ENCODE peak calls at places on chromosomes 11 and 22, in five cellular contexts. Q is GM20000, X is choroid plexus epithelial cell, B is neural crest cell, T is WTC11. N is an unnamed sample.

GRCh38 chr22:44711236-44711560 is 9.2 kb downstream of the PRR5 start:
- DNase-seq in Q (no peak), X (no peak), B (no peak), T (no peak), N (no peak)

GRCh38 chr11:64388911-64389310 is 29.9 kb downstream of the RPS6KA4 start:
- DNase-seq in Q (no peak), X (no peak), B (no peak), T (no peak), N (no peak)

GRCh38 chr11:73269353-73270088 is 2.6 kb upstream of the P2RY6 start:
- DNase-seq in Q (no peak), X (no peak), B (no peak), T (no peak), N (peak)

GRCh38 chr11:71102251-71102995 is 150.0 kb downstream of the SHANK2 start:
- DNase-seq in Q (no peak), X (no peak), B (no peak), T (no peak), N (no peak)

GRCh38 chr11:69888671-69889076 is 69.5 kb upstream of the FGF3 start:
- DNase-seq in Q (peak), X (peak), B (peak), T (peak), N (peak)

GRCh38 chr11:107018902-107019493 is 722 bp upstream of the GUCY1A2 start:
- DNase-seq in Q (peak), X (peak), B (peak), T (peak), N (peak)

GRCh38 chr11:134950692-134951304 is 538.8 kb upstream of the B3GAT1 start:
- DNase-seq in Q (no peak), X (peak), B (no peak), T (no peak), N (no peak)

GRCh38 chr11:100734743-100735527 is 47.8 kb downstream of the ARHGAP42 start:
- DNase-seq in Q (no peak), X (peak), B (no peak), T (no peak), N (no peak)

GRCh38 chr11:76810151-76810853 is 27.1 kb downstream of the TSKU start:
- DNase-seq in Q (no peak), X (peak), B (peak), T (no peak), N (peak)

GRCh38 chr11:117842131-117842941 is 17.8 kb upstream of the FXYD2 start:
- DNase-seq in Q (no peak), X (no peak), B (no peak), T (no peak), N (peak)

GRCh38 chr22:44143117-44143495 is 37.6 kb upstream of the PARVG start:
- DNase-seq in Q (no peak), X (no peak), B (no peak), T (no peak), N (no peak)

GRCh38 chr22:26585104-26585790 is 4.7 kb downstream of the TPST2 start:
- DNase-seq in Q (no peak), X (peak), B (no peak), T (no peak), N (no peak)

GRCh38 chr11:36455658-36456111 is 54.4 kb downstream of the TRAF6 start:
- DNase-seq in Q (no peak), X (peak), B (peak), T (no peak), N (peak)

GRCh38 chr11:78651923-78652602 is 77.4 kb upstream of the NARS2 start:
- DNase-seq in Q (no peak), X (no peak), B (no peak), T (no peak), N (no peak)

GRCh38 chr22:50340157-50340879 is 2.8 kb upstream of the PPP6R2 start:
- DNase-seq in Q (no peak), X (peak), B (no peak), T (no peak), N (no peak)

GRCh38 chr11:17887779-17888178 is 125.1 kb downstream of the SERGEF start:
- DNase-seq in Q (no peak), X (peak), B (no peak), T (peak), N (no peak)

GRCh38 chr11:125062931-125063428 is at the start of gene SLC37A2:
- DNase-seq in Q (peak), X (peak), B (peak), T (peak), N (peak)

GRCh38 chr11:57283231-57283990 is 41.3 kb downstream of the TNKS1BP1 start:
- DNase-seq in Q (no peak), X (no peak), B (no peak), T (peak), N (no peak)

GRCh38 chr11:119975561-119976152 is 162.3 kb downstream of the TRIM29 start:
- DNase-seq in Q (no peak), X (no peak), B (no peak), T (peak), N (no peak)

GRCh38 chr11:14971865-14972580 is at the start of gene CALCA:
- DNase-seq in Q (no peak), X (no peak), B (no peak), T (peak), N (no peak)

DNA sequence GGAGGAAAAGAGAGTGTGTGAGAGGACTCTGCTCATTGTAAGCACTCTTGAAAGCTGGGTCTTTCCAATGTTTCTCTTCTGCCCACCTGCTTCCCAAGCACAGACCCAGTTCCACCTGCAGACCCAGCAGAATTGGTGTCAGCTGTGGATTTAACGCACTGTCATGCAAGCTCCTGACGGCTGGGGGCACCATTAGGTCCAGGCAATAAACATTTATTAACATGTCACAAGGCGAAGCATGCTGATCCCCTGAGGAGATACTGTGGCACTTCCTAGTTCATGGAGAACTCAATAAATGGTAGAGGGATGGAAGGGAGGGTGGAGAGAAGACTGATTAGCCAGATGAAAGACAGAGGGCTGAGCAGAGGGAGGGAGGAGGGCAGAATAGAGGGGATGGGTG is 68.3 kb upstream of the TSPAN18 start:
- DNase-seq in Q (peak), X (peak), B (no peak), T (peak), N (no peak)
- TF ChIP-seq CTCF in Q (peak), X (peak), B (peak), T (no peak), N (peak)

GRCh38 chr11:47131136-47131535 is 45.5 kb downstream of the ARFGAP2 start:
- DNase-seq in Q (no peak), X (no peak), B (no peak), T (no peak), N (no peak)

GRCh38 chr11:47125083-47125482 is 51.6 kb downstream of the ARFGAP2 start:
- DNase-seq in Q (no peak), X (no peak), B (no peak), T (no peak), N (no peak)

GRCh38 chr11:47130541-47130940 is 46.1 kb downstream of the ARFGAP2 start:
- DNase-seq in Q (no peak), X (no peak), B (no peak), T (no peak), N (no peak)

GRCh38 chr11:47124675-47125074 is 52.0 kb downstream of the ARFGAP2 start:
- DNase-seq in Q (no peak), X (no peak), B (no peak), T (no peak), N (no peak)

DNA sequence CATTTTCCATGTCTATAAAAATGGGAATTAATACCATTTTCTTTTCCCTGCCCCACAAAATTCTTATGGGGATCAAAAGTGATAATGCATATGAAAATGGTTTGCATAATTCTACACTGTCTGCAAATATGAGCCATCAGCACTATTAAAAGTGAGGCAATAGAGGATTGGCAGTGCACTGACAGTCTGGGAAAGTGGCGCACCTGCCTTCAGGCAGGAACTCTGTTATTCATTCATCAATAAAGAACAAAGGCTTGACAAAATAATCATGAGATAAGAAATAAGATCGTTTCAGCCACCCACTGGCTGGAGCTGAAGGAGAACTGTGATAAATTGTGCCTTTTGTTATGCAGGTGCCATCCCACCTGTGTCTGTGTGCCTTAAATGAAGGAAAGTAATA is 49.5 kb downstream of the ARFGAP2 start:
- DNase-seq in Q (no peak), X (no peak), B (no peak), T (no peak), N (no peak)
- TF ChIP-seq CTCF in Q (no peak), X (no peak), B (no peak), T (no peak), N (no peak)

GRCh38 chr11:111531156-111531555 is 9.4 kb upstream of the LAYN start:
- DNase-seq in Q (no peak), X (no peak), B (no peak), T (no peak), N (no peak)

GRCh38 chr11:111530091-111530490 is 10.4 kb upstream of the LAYN start:
- DNase-seq in Q (no peak), X (peak), B (no peak), T (no peak), N (no peak)

GRCh38 chr11:111527279-111527678 is 12.7 kb downstream of the HOATZ start:
- DNase-seq in Q (no peak), X (no peak), B (no peak), T (no peak), N (no peak)

GRCh38 chr11:111526501-111526900 is 11.9 kb downstream of the HOATZ start:
- DNase-seq in Q (no peak), X (peak), B (no peak), T (no peak), N (no peak)

DNA sequence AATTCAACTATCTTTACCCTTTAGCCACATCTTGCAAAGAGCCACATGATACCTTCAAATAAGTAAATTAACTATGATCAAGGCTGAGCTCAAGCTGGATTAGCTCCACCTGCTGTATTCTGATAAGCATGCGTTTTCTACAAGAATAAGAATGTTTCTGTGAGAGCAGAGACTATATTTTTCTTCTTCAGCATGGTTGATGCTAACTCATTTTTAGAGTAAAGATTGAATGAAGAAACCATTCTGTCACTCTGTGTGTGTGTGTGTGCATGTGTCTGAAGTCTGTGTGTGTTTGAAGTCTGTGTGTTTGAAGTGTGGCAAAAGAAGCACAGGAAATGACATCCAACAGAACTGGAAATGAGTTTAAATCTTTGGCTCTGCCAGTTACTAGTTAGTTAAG is 12.0 kb upstream of the LAYN start:
- DNase-seq in Q (no peak), X (no peak), B (no peak), T (no peak), N (no peak)
- TF ChIP-seq CTCF in Q (no peak), X (peak), B (no peak), T (no peak), N (no peak)

GRCh38 chr11:129230006-129230405 is 37.9 kb upstream of the ARHGAP32 start:
- DNase-seq in Q (no peak), X (peak), B (no peak), T (no peak), N (no peak)
- TF ChIP-seq CTCF in Q (no peak), X (no peak), B (no peak), T (no peak), N (no peak)

GRCh38 chr22:27990879-27991278 is 71.8 kb upstream of the PITPNB start:
- DNase-seq in Q (peak), X (peak), B (peak), T (peak), N (no peak)
- TF ChIP-seq CTCF in Q (peak), X (peak), B (peak), T (peak), N (peak)

DNA sequence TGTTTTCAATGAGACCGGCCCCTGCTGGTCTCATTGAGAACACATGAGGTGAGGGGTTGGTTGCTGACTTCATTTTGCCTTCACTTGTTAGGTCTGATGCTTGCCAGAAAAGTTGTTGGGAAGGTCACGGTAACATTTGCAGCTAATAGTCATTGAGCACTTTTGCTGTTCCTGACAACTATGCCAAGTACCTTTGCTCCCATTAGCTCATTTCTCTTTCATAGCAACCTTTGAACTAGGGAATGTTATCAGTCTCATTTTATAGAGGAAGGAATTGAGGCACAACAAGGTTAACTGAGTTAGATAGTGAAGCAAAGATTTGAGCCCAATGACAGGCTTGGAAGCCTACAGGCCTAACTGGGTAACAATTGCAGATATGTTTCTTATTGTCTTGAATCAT is 195.4 kb upstream of the LARGE1 start:
- DNase-seq in Q (no peak), X (no peak), B (no peak), T (no peak), N (no peak)
- TF ChIP-seq CTCF in Q (no peak), X (no peak), B (no peak), T (no peak), N (no peak)

DNA sequence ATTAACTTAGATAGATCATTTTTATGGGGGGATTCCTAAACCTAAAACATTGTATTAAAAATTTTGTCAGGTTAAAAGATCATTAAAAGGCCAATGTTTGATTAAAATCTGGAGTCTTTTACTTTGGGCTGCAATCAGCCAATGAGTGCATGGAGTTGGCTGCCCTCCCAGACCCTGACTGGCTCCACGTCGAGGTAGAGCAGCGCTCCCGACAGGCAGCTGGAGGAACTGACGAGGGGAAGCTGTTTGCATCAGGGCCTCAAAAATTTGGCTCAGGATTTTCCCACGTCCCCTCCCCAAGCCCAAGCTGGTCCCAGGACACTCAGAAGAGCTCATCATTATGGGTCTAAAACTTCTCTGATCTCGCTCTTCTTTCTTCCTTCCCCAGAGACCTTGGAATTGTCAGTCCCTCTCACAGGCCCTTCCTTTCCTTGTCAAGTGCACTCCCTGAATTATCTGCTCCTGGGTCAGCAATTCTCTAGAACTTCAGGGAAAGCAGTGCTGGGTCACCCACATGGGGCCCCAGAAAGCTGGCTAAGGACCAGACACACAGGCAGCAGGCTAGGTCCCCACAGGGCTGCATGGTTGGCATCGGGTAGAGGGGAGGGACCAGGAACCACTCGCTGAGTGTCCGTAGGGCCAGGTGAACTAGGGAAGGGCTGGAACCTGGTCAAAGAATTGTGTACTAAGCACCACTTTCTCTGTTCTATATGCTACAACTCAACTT is 119.6 kb upstream of the IGLL5 start:
- DNase-seq in Q (no peak), X (no peak), B (no peak), T (peak), N (peak)
- TF ChIP-seq CTCF in Q (no peak), X (peak), B (no peak), T (peak), N (no peak)

DNA sequence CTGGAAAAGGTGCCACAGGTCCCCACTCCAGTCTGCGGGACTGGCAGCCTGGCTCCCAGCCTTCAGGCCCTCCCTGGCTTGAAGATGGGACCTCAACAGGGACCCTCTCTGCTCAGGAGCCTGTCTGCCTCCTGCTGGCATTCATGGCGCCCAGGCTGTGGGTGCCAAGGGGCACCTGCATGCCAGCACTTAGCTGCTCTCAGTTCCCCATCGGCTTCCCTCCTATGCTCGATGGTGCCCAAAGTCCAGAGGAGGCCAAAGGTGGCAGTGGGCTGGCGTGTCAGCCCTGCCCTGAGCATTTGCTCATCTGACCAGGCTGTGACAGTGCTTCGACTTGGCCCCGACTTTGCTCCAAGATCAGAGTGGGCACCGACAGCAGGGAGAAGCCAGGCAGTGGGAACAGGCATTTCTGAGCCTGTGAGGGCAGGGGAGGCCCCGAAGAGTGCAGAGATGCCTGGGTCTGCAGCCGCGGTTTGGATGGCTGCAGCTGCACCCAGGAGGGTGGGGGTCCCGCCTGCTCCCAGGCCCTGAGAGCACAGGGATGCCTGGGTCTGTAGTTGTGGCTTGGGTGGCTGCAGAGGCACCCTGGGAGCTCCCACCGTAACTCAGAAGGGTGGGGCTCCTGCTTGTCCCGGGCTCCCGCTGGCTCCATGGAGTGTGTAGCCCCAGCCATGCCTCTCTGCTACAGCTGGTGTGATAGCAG is 463.6 kb downstream of the TBC1D22A start:
- DNase-seq in Q (no peak), X (no peak), B (no peak), T (no peak), N (no peak)
- TF ChIP-seq CTCF in Q (no peak), X (no peak), B (no peak), T (no peak), N (no peak)

N was measured in type B pancreatic cell.